ENCODE peak calls at places on chromosome 13, in four cellular contexts. C, W, O and N are unnamed samples. For H3K9me3, the result is how much of the 10 kb centered on the place peaks cover.

GRCh38 chr13:90331974-90332373 is 1015.5 kb upstream of the MIR17HG start:
- DNase-seq in W (no peak), O (no peak), C (no peak), N (no peak)

GRCh38 chr13:102003848-102004570 is 397.8 kb downstream of the FGF14 start:
- DNase-seq in O (no peak), C (peak), W (no peak), N (no peak)

GRCh38 chr13:26557051-26557392 is 461 bp upstream of the WASF3 start:
- DNase-seq in O (no peak), W (no peak), C (no peak), N (no peak)

GRCh38 chr13:75505327-75505726 is 23.4 kb upstream of the TBC1D4 start:
- DNase-seq in W (no peak), O (no peak), C (no peak), N (no peak)

GRCh38 chr13:24842533-24843278 is 78.7 kb downstream of the RNF17 start:
- DNase-seq in C (peak), W (no peak), O (no peak), N (no peak)

GRCh38 chr13:62906896-62907295 is 1491.2 kb upstream of the PCDH20 start:
- DNase-seq in W (no peak), O (no peak), C (no peak), N (no peak)

GRCh38 chr13:98517576-98518310 is 59.2 kb downstream of the STK24 start:
- DNase-seq in O (no peak), W (peak), C (no peak), N (no peak)

GRCh38 chr13:36275190-36276002 is 22.2 kb downstream of the CCDC169 start:
- DNase-seq in C (peak), O (no peak), W (no peak), N (peak)

GRCh38 chr13:97030705-97031452 is 36.6 kb upstream of the OXGR1 start:
- DNase-seq in C (peak), O (no peak), W (no peak), N (no peak)

GRCh38 chr13:37587236-37587635 is 11.3 kb downstream of the POSTN start:
- DNase-seq in O (peak), C (no peak), W (no peak), N (no peak)

GRCh38 chr13:35826626-35827254 is 304.4 kb downstream of the DCLK1 start:
- DNase-seq in W (no peak), C (no peak), O (no peak), N (no peak)

GRCh38 chr13:27183561-27184147 is 12.0 kb upstream of the USP12 start:
- DNase-seq in W (no peak), O (no peak), C (peak), N (no peak)

GRCh38 chr13:80339841-80340642 is 884 bp downstream of the SPRY2 start:
- DNase-seq in W (no peak), C (peak), O (peak), N (peak)

GRCh38 chr13:33868343-33868994 is 50.5 kb downstream of the RFC3 start:
- DNase-seq in C (no peak), O (no peak), W (no peak), N (no peak)

GRCh38 chr13:40190656-40191100 is 475.8 kb downstream of the FOXO1 start:
- DNase-seq in C (peak), W (peak), O (peak), N (peak)

GRCh38 chr13:38430761-38431160 is 81.1 kb downstream of the UFM1 start:
- DNase-seq in W (no peak), O (no peak), C (no peak), N (no peak)

GRCh38 chr13:70994204-70994603 is 872.8 kb downstream of the DACH1 start:
- DNase-seq in W (no peak), O (no peak), C (no peak), N (no peak)

GRCh38 chr13:46598140-46598819 is 45.3 kb downstream of the LRCH1 start:
- DNase-seq in C (no peak), O (no peak), W (no peak), N (no peak)

GRCh38 chr13:112096959-112097358 is 30.0 kb downstream of the SOX1 start:
- DNase-seq in W (no peak), O (no peak), C (no peak), N (no peak)

GRCh38 chr13:110245421-110245899 is 61.5 kb downstream of the COL4A1 start:
- DNase-seq in W (no peak), C (peak), O (no peak), N (no peak)

GRCh38 chr13:37495046-37495445 is 103.5 kb downstream of the POSTN start:
- DNase-seq in W (no peak), C (peak), O (no peak), N (no peak)

GRCh38 chr13:46656786-46657185 is 103.8 kb downstream of the LRCH1 start:
- DNase-seq in W (no peak), O (no peak), C (no peak), N (no peak)

GRCh38 chr13:23876265-23876664 is 12.9 kb downstream of the MIPEP start:
- DNase-seq in O (no peak), W (no peak), C (no peak), N (no peak)

GRCh38 chr13:83121904-83122303 is 760.4 kb downstream of the SLITRK1 start:
- DNase-seq in C (peak), W (no peak), O (no peak), N (no peak)

DNA sequence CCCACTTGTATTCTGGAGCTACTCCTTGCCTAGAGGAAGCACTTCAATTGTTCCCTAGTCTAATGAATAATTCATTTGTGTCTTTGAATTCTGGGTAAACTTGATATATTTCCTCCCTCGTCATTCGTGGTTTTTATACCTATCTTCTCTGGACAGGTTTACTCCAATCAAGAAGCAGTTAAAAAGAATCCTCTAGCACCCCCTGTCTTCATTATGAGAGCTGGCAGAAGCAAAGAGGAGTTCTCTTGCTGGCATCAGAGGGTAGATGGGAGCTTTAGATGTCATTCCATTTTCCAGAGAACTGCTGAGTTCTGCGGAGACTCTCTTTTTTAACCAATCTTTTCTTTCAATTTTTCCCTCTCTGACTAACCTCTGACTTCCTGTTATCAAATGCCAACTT is 627.7 kb downstream of the FGF9 start:
- DNase-seq in O (no peak), W (no peak), C (no peak), N (no peak)
- H3K9me3 ChIP-seq in O (under half), W (under half), C (under half), N (under half)

GRCh38 chr13:30033681-30034447 is 183.4 kb upstream of the UBL3 start:
- DNase-seq in O (no peak), C (peak), W (no peak), N (no peak)
- H3K4me3 ChIP-seq in O (no peak), C (no peak), W (no peak), N (no peak)

DNA sequence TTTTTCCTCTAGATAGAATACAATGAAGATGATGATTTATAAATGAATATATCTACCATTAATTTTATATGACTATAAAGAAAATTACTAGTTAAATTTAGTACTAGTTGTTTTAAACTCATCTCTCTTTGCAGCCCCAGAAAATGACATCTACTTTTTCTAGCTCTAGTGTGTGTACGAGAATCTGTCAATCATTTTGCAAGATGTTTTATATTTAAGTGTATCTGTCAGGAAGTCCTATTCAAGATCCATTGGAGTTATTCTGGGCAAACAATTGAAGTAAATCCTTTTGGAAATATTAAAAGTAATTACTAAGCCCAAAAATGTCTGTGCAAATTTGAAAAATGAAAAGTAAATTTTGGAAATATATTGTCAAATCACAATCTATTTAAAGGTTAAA is 144.3 kb upstream of the PCDH9 start:
- DNase-seq in W (no peak), C (no peak), O (no peak), N (no peak)
- H3K9me3 ChIP-seq in W (under half), C (under half), O (under half), N (under half)

DNA sequence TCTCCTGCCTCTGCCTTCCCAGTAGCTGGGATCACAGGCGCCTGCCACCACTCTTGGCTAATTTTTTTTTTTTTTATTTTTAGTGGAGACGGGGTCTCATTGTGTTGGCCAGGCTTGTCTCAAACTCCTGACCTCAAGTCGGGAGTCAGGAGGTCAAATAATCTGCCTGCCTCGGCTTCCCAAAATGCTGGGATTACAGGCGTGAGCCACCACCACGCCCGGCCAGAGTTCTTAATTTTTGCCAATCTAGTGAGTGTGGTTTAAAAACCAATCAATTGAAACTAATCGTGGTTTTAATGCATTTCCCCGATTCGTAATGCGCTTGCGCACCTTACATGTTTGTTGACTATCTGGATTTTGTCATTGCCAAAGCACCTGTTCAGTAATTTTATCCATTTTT is 37.0 kb downstream of the SKA3 start:
- DNase-seq in W (no peak), O (no peak), C (no peak), N (no peak)
- H3K4me3 ChIP-seq in W (peak), O (no peak), C (peak), N (peak)

DNA sequence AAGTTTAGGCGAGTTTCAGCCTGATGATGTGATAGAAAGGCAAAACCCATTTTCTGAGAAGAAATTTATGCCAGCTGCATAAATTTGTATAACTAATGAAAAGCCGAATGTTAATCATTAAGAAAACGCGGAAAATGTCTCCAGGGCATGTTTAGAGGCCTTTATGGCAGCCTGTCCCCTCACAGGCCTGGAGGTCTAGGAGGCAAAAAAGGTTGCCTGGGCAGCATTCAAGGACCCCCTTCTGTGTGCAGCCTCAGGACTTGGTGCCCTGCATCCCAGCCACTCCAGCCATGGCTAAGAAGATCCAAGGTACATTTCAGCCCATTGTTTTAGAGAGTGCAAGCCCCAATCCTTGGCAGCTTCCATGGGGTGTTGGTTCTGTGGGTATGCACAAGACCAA is 614.2 kb downstream of the SLITRK5 start:
- DNase-seq in O (no peak), C (no peak), W (no peak), N (no peak)
- H3K9me3 ChIP-seq in O (under half), C (under half), W (under half), N (under half)

GRCh38 chr13:81872581-81872980 is 1531.7 kb upstream of the SPRY2 start:
- DNase-seq in O (no peak), C (no peak), W (no peak), N (no peak)

GRCh38 chr13:81874681-81875661 is 1534.0 kb upstream of the SPRY2 start:
- DNase-seq in C (no peak), W (no peak), O (no peak), N (no peak)

DNA sequence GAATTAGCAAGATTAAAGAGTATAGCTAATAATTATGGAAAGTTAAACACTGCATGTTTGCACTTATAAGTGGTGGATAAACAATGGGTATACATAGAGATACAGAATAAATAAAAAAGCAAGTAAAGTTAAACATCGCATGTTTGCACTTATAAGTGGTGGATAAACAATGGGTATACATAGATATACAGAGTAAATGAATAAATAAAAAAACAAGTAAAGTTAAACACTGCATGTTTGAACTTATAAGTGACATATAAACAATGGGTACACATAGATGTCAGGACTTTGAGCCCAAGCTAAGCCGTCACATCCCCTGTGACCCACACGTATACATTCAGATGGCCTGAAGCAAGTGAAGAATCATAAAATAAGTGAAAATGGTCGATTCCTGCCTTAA is 1533.3 kb upstream of the SPRY2 start:
- DNase-seq in W (no peak), O (no peak), C (no peak), N (no peak)
- H3K4me3 ChIP-seq in W (no peak), O (no peak), C (no peak), N (no peak)

DNA sequence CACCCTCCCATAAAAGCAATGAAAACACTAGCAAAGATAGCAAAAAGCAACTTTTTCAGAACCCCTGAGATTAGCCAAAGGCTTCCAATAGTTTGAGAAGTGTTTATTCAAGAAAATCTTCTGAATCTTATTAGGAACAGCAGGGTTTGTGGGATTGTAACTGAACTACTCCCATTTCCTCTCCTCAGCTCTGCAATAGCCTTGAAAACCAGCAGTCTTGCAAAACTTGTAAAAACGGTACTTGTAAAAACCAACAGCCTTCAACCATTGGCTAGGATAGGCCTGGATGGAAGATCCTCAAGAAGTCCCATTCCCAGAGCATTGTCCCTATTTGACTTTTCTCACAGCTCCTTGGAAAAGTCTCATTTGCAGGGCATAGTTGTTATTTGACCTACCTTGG is 12.1 kb downstream of the RNASEH2B start:
- DNase-seq in O (no peak), W (no peak), C (no peak), N (no peak)
- H3K9me3 ChIP-seq in O (under half), W (under half), C (under half), N (under half)

GRCh38 chr13:50512602-50513527 is 330.6 kb downstream of the DLEU7 start:
- DNase-seq in C (peak), W (no peak), O (peak), N (peak)
- H3K4me3 ChIP-seq in C (peak), W (peak), O (no peak), N (peak)